ENCODE peak calls at places on chromosomes 4 and X, in six cellular contexts. S, Y, J, A, F and T are unnamed samples.

GRCh38 chr4:1246111-1246881 is 2.6 kb downstream of the CTBP1 start:
- DNase-seq in S (no peak), Y (no peak), J (no peak), A (no peak), F (no peak), T (no peak)

GRCh38 chr4:15653864-15654391 is 1.2 kb downstream of the FBXL5 start:
- DNase-seq in S (peak; percentile 44), Y (no peak), J (no peak), A (no peak), F (no peak), T (no peak)

GRCh38 chrX:39669668-39670067 is 428.1 kb downstream of the BCOR start:
- DNase-seq in S (no peak), Y (no peak), J (no peak), A (no peak), F (no peak), T (no peak)

GRCh38 chrX:56763556-56764152 is 34.6 kb downstream of the NBDY start:
- DNase-seq in S (no peak), Y (peak; percentile 18), J (no peak), A (no peak), F (no peak), T (peak; percentile 81)

GRCh38 chr4:18214656-18215055 is 193.1 kb upstream of the LCORL start:
- DNase-seq in S (no peak), Y (no peak), J (no peak), A (no peak), F (no peak), T (no peak)

GRCh38 chrX:39900788-39901170 is 197.0 kb downstream of the BCOR start:
- DNase-seq in S (no peak), Y (no peak), J (no peak), A (no peak), F (no peak), T (no peak)

GRCh38 chrX:121160987-121161386 is 113.6 kb downstream of the GLUD2 start:
- DNase-seq in S (no peak), Y (no peak), J (no peak), A (no peak), F (no peak), T (no peak)

GRCh38 chr4:183342541-183343533 is 20.6 kb upstream of the CLDN24 start:
- DNase-seq in S (peak; percentile 25), Y (no peak), J (no peak), A (no peak), F (no peak), T (no peak)

GRCh38 chrX:67353651-67354370 is 190.0 kb upstream of the AR start:
- DNase-seq in S (no peak), Y (no peak), J (no peak), A (no peak), F (no peak), T (no peak)

GRCh38 chrX:49995795-49996455 is 73.5 kb downstream of the CLCN5 start:
- DNase-seq in S (no peak), Y (no peak), J (no peak), A (no peak), F (no peak), T (no peak)

GRCh38 chr4:7199771-7200441 is 7.6 kb downstream of the SORCS2 start:
- DNase-seq in S (no peak), Y (no peak), J (no peak), A (no peak), F (no peak), T (no peak)

GRCh38 chr4:148787831-148788477 is 345.7 kb upstream of the NR3C2 start:
- DNase-seq in S (peak; percentile 44), Y (no peak), J (peak; percentile 13), A (no peak), F (no peak), T (no peak)

GRCh38 chrX:1449581-1450149 is 3.0 kb downstream of the ASMTL start:
- DNase-seq in S (no peak), Y (no peak), J (no peak), A (no peak), F (no peak), T (no peak)

GRCh38 chr4:5206391-5206790 is 155.1 kb downstream of the STK32B start:
- DNase-seq in S (no peak), Y (no peak), J (peak; percentile 73), A (no peak), F (no peak), T (no peak)

GRCh38 chr4:25725870-25726269 is 70.2 kb downstream of the SLC34A2 start:
- DNase-seq in S (no peak), Y (no peak), J (no peak), A (no peak), F (no peak), T (no peak)

GRCh38 chrX:19554786-19555185 is 39.5 kb upstream of the MAP3K15 start:
- DNase-seq in S (no peak), Y (no peak), J (peak; percentile 37), A (no peak), F (no peak), T (peak; percentile 51)

GRCh38 chr4:151489462-151490203 is 80.7 kb downstream of the FHIP1A start:
- DNase-seq in S (no peak), Y (no peak), J (no peak), A (no peak), F (no peak), T (no peak)

GRCh38 chr4:141099326-141099725 is 33.9 kb downstream of the RNF150 start:
- DNase-seq in S (no peak), Y (no peak), J (no peak), A (no peak), F (no peak), T (no peak)

GRCh38 chr4:181140037-181140603 is 1103.1 kb upstream of the TENM3 start:
- DNase-seq in S (no peak), Y (no peak), J (no peak), A (no peak), F (no peak), T (no peak)

GRCh38 chrX:117743469-117744251 is 372.9 kb downstream of the KLHL13 start:
- DNase-seq in S (peak; percentile 31), Y (no peak), J (no peak), A (no peak), F (no peak), T (no peak)

GRCh38 chrX:134999469-134999868 is 8.7 kb downstream of the SMIM10 start:
- DNase-seq in S (peak; percentile 30), Y (no peak), J (no peak), A (no peak), F (no peak), T (no peak)

GRCh38 chrX:9737363-9737762 is 28.3 kb downstream of the GPR143 start:
- DNase-seq in S (no peak), Y (no peak), J (no peak), A (no peak), F (no peak), T (no peak)

GRCh38 chr4:16139066-16139945 is 55.5 kb upstream of the PROM1 start:
- DNase-seq in S (no peak), Y (no peak), J (no peak), A (no peak), F (no peak), T (no peak)

GRCh38 chrX:72003811-72004750 is 93.4 kb downstream of the NHSL2 start:
- DNase-seq in S (no peak), Y (no peak), J (no peak), A (no peak), F (no peak), T (no peak)

GRCh38 chr4:48290146-48290772 is 20.6 kb upstream of the TEC start:
- DNase-seq in S (peak; percentile 37), Y (no peak), J (no peak), A (no peak), F (no peak), T (no peak)

GRCh38 chr4:137623013-137623412 is 90.7 kb upstream of the PCDH18 start:
- DNase-seq in S (no peak), Y (no peak), J (no peak), A (no peak), F (no peak), T (no peak)

GRCh38 chr4:96347582-96347981 is 507.7 kb downstream of the PDHA2 start:
- DNase-seq in S (no peak), Y (no peak), J (no peak), A (no peak), F (no peak), T (no peak)

GRCh38 chr4:150379454-150379853 is 202.5 kb upstream of the MAB21L2 start:
- DNase-seq in S (no peak), Y (no peak), J (no peak), A (no peak), F (no peak), T (no peak)

GRCh38 chr4:54781771-54782170 is 124.0 kb downstream of the KIT start:
- DNase-seq in S (no peak), Y (no peak), J (peak; percentile 78), A (no peak), F (no peak), T (no peak)

GRCh38 chr4:30716671-30717207 is 3.4 kb upstream of the PCDH7 start:
- DNase-seq in S (peak; percentile 51), Y (no peak), J (no peak), A (no peak), F (no peak), T (no peak)

GRCh38 chrX:38220936-38221386 is 290 bp upstream of the SRPX start:
- DNase-seq in S (no peak), Y (no peak), J (no peak), A (no peak), F (no peak), T (no peak)

GRCh38 chrX:70176938-70177533 is at the start of gene DGAT2L6:
- DNase-seq in S (no peak), Y (no peak), J (no peak), A (no peak), F (no peak), T (peak; percentile 6)